ENCODE peak calls at places on chromosomes 12 and 14, in nine cellular contexts. B is right cardiac atrium, N is pancreas, G is A549, L is stomach, E is heart right ventricle, R is mesenchymal stem cell, F is left lung, X is kidney. J is an unnamed sample.

GRCh38 chr12:110382683-110383082 is 20.8 kb downstream of the ANAPC7 start:
- DNase-seq in B (no peak), N (no peak), G (no peak), L (no peak), E (no peak), R (no peak), F (no peak), X (no peak), J (no peak)

GRCh38 chr12:3172124-3173007 is 95.2 kb downstream of the TSPAN9 start:
- DNase-seq in B (no peak), N (no peak), G (no peak), L (no peak), E (no peak), R (no peak), F (no peak), X (peak), J (no peak)

GRCh38 chr12:109741970-109742372 is 28.3 kb downstream of the FAM222A start:
- DNase-seq in B (peak), N (no peak), G (no peak), L (peak), E (no peak), R (no peak), F (peak), X (peak), J (peak)

GRCh38 chr14:57712101-57712500 is 153.8 kb downstream of the SLC35F4 start:
- DNase-seq in B (no peak), N (no peak), G (no peak), L (no peak), E (no peak), R (no peak), F (no peak), X (no peak), J (no peak)

GRCh38 chr12:15936751-15937150 is 25.6 kb downstream of the DERA start:
- DNase-seq in B (no peak), N (no peak), G (no peak), L (no peak), E (no peak), R (no peak), F (no peak), X (no peak), J (no peak)

GRCh38 chr12:66242261-66242760 is 53.3 kb downstream of the IRAK3 start:
- DNase-seq in B (no peak), N (no peak), G (no peak), L (no peak), E (no peak), R (no peak), F (no peak), X (no peak), J (no peak)

GRCh38 chr12:119686776-119687175 is 18.8 kb downstream of the PRKAB1 start:
- DNase-seq in B (no peak), N (no peak), G (no peak), L (no peak), E (no peak), R (no peak), F (no peak), X (no peak), J (no peak)

GRCh38 chr14:65565948-65566347 is 153.4 kb downstream of the FUT8 start:
- DNase-seq in B (no peak), N (no peak), G (no peak), L (no peak), E (no peak), R (no peak), F (no peak), X (no peak), J (no peak)

GRCh38 chr12:27824126-27824842 is 44.2 kb upstream of the MANSC4 start:
- DNase-seq in B (no peak), N (no peak), G (no peak), L (no peak), E (no peak), R (no peak), F (no peak), X (no peak), J (no peak)

GRCh38 chr12:121124402-121125109 is 8.1 kb upstream of the P2RX7 start:
- DNase-seq in B (no peak), N (peak), G (peak), L (no peak), E (peak), R (peak), F (no peak), X (no peak), J (peak)

GRCh38 chr12:76790564-76791552 is 26.9 kb downstream of the ZDHHC17 start:
- DNase-seq in B (no peak), N (no peak), G (peak), L (no peak), E (no peak), R (peak), F (no peak), X (no peak), J (peak)

GRCh38 chr12:53495903-53496751 is 3.1 kb downstream of the MAP3K12 start:
- DNase-seq in B (peak), N (no peak), G (peak), L (no peak), E (peak), R (peak), F (peak), X (peak), J (peak)

GRCh38 chr12:131559517-131560516 is 151.1 kb upstream of the SFSWAP start:
- DNase-seq in B (no peak), N (no peak), G (no peak), L (no peak), E (no peak), R (no peak), F (no peak), X (no peak), J (no peak)

GRCh38 chr12:64937466-64937865 is 113.0 kb downstream of the TBC1D30 start:
- DNase-seq in B (no peak), N (no peak), G (no peak), L (no peak), E (no peak), R (peak), F (no peak), X (no peak), J (no peak)

GRCh38 chr12:26473291-26473690 is 277.9 kb downstream of the SSPN start:
- DNase-seq in B (no peak), N (no peak), G (no peak), L (no peak), E (no peak), R (no peak), F (no peak), X (no peak), J (no peak)

GRCh38 chr12:95380997-95381786 is 92.8 kb upstream of the METAP2 start:
- DNase-seq in B (no peak), N (no peak), G (no peak), L (no peak), E (no peak), R (no peak), F (no peak), X (no peak), J (no peak)

GRCh38 chr14:32950584-32950983 is 11.9 kb downstream of the NPAS3 start:
- DNase-seq in B (no peak), N (no peak), G (no peak), L (no peak), E (no peak), R (peak), F (no peak), X (no peak), J (no peak)

GRCh38 chr12:81888961-81889360 is 129.8 kb upstream of the PPFIA2 start:
- DNase-seq in B (no peak), N (no peak), G (no peak), L (no peak), E (no peak), R (no peak), F (no peak), X (no peak), J (no peak)

GRCh38 chr12:125403145-125403789 is 338.0 kb downstream of the AACS start:
- DNase-seq in B (no peak), N (no peak), G (no peak), L (no peak), E (no peak), R (peak), F (no peak), X (no peak), J (peak)

GRCh38 chr12:123106640-123107359 is 44.1 kb downstream of the PITPNM2 start:
- DNase-seq in B (peak), N (no peak), G (no peak), L (no peak), E (no peak), R (no peak), F (peak), X (peak), J (peak)

GRCh38 chr14:63800651-63801385 is 52.0 kb upstream of the SYNE2 start:
- DNase-seq in B (no peak), N (no peak), G (no peak), L (no peak), E (no peak), R (no peak), F (no peak), X (no peak), J (no peak)

DNA sequence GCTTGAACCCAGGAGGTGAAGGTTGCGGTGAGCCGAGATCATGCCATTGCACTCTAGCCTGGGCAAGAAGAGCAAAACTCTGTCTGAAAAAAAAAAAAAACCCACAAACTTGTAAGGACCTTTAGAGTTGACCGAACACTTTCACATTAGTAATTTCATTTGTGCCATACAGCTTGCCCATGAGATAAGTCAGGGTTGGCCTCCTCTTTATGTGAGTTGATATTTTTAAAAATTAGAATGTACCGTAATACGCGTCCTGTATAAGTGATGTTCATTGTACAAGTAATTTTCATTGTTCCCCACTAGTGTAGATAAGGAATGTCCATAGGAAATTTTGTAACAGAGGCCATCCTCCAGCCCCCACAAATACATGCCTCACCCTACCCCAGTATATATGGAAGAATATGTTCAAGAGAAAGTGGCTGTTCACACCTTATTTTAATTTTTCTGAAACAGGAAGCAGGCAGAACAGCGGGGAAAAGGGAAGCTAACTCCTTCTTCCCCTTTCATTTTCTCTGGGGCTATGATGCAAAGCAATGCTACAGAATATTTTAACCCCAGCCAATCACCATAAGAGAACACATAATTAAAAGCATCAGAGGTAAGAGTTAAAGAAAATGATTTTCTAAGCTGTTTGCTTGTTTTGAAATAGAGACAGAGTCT is 31.9 kb upstream of the HIF1A start:
- DNase-seq in B (no peak), N (no peak), G (no peak), L (no peak), E (no peak), R (no peak), F (no peak), X (no peak), J (no peak)
- H3K27ac ChIP-seq in B (no peak), N (no peak), G (peak), L (no peak), E (peak), R (no peak), F (peak), X (no peak), J (no peak)

DNA sequence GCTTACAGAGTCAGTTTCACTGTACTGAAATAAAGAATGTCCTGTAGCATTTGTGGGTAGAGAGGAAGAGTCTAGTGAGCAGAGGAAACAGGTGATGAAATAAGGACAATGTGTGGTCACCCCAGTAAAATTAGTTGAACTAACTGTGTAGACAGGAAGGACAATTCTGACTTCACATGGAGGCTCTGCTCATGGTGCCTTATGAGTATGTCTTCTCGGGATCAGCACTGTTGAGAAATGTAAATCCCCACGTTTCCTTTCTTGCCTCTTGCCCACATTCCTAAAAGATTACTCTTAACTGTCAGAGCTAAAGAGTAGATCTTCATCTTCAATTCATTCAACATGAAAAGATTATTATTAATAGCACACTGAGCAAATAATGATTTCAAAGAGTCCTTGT is 113.2 kb upstream of the FLRT2 start:
- DNase-seq in B (no peak), N (no peak), G (peak), L (no peak), E (no peak), R (peak), F (no peak), X (no peak), J (no peak)
- H3K27ac ChIP-seq in B (no peak), N (no peak), G (peak), L (no peak), E (no peak), R (peak), F (no peak), X (no peak), J (no peak)

GRCh38 chr14:35337074-35337556 is 44.9 kb downstream of the PSMA6 start:
- DNase-seq in B (no peak), N (no peak), G (no peak), L (no peak), E (no peak), R (no peak), F (no peak), X (no peak), J (peak)
- H3K27ac ChIP-seq in B (peak), N (peak), G (peak), L (peak), E (peak), R (peak), F (peak), X (peak), J (peak)

GRCh38 chr14:95262511-95262891 is 57.2 kb downstream of the CLMN start:
- DNase-seq in B (no peak), N (no peak), G (no peak), L (no peak), E (no peak), R (no peak), F (no peak), X (no peak), J (no peak)
- H3K27ac ChIP-seq in B (no peak), N (peak), G (peak), L (no peak), E (peak), R (no peak), F (no peak), X (peak), J (no peak)

DNA sequence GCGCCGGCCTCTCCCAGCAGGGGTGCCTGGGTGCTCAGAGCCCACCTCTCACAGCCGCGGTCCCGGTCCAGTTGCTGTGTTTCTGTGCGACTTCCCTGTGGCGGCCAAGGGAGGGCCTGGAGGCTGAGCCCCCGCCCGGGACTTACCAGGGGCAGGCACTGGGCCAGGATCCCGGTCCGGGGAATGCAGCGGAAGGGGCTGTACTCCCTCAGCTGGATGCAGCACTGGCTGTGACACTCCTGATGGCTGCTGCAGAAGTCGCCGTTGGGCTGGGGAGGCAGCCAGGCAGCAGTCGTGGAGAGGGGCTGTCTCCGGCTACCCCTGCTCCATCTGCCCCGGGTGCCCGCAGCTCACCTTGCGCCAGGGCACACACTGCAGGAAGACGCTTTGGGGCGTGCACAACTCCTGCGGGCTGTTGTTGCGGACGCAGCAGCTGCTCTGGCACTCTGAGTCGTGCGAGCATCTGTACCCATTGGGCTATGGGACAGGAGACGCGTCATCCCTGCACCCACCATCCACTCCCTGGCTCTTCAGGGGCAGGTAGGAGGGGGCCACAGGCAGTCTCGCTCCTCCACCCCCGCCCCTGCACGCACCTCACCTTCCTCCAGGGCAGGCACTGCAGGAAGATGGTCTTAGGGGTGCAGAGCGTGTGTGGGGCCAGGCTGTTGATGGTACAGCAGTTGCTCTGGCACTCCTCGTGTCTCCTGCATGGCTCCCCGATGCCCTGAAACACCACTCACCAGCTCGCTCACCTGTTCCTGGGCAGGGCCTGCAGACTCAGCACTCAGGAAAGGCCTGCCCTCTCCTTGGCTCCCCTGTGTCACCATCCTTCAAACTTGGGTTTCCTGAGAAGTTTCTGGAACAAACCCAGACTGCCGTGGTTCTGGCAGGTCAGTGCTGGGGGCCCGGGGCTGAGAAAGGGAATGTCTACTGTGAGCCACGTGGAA is 6.0 kb downstream of the LRCOL1 start:
- DNase-seq in B (peak), N (no peak), G (no peak), L (no peak), E (peak), R (no peak), F (no peak), X (peak), J (no peak)
- H3K27ac ChIP-seq in B (peak), N (no peak), G (no peak), L (no peak), E (peak), R (no peak), F (peak), X (peak), J (no peak)

GRCh38 chr12:43338848-43339526 is 213.0 kb downstream of the ADAMTS20 start:
- DNase-seq in B (no peak), N (no peak), G (peak), L (no peak), E (peak), R (peak), F (no peak), X (no peak), J (peak)
- H3K27ac ChIP-seq in B (no peak), N (no peak), G (no peak), L (no peak), E (no peak), R (peak), F (no peak), X (no peak), J (no peak)

GRCh38 chr14:69673099-69673498 is 61.7 kb downstream of the SUSD6 start:
- DNase-seq in B (no peak), N (no peak), G (no peak), L (no peak), E (no peak), R (no peak), F (no peak), X (no peak), J (peak)
- H3K27ac ChIP-seq in B (peak), N (no peak), G (no peak), L (peak), E (peak), R (no peak), F (no peak), X (peak), J (peak)

DNA sequence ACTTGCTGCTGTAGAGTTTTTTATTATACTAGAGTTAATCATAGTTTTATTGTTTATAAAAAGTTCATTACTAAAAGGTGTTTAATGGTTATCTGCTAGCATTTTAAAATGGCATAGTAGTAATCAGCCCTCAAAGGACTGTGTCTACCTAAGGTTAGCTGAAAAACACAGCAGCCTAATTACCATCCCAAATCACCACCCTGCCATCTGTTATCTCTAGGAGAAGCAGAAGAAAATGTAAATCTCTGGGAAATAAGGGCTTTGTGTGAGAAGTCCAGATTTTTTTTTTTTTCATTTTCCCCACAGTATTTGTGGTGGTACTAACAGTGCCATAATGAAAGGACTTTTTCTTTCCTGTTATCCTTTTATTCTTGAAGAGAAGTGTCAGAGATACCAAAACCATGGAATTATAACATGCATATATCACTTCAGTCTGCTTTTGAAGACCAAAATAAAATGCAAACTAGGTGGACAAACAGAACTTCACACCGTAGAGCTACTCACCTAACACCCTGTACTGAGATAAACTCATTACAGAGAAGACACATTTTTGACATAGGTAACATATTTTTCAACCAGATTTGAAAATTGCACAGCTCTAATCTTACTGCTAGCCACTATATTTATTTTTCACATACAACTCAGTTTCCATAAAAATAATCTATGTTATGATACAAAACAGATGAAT is 876.2 kb downstream of the C12orf50 start:
- DNase-seq in B (no peak), N (no peak), G (no peak), L (no peak), E (no peak), R (no peak), F (no peak), X (no peak), J (no peak)
- H3K27ac ChIP-seq in B (no peak), N (no peak), G (no peak), L (no peak), E (no peak), R (no peak), F (no peak), X (no peak), J (no peak)

J was measured in small intestine.